ENCODE peak calls at places on chromosomes 11 and 22, in seven cellular contexts. U is Peyer's patch, Z is spleen, C is heart left ventricle, D is A549, X is transverse colon, K is ovary. Y is an unnamed sample.

GRCh38 chr11:120579601-120580000 is 68.1 kb downstream of the GRIK4 start:
- DNase-seq in C (no peak), D (no peak), X (no peak), K (no peak), Z (no peak), U (no peak), Y (no peak)

GRCh38 chr11:44527476-44527875 is 38.0 kb upstream of the CD82 start:
- DNase-seq in D (no peak), U (no peak), K (no peak), C (no peak), Z (no peak), X (no peak), Y (no peak)

GRCh38 chr11:26228778-26229177 is 103.2 kb upstream of the ANO3 start:
- DNase-seq in X (no peak), Z (no peak), C (no peak), U (no peak), K (no peak), D (peak; percentile 7), Y (no peak)

GRCh38 chr11:93784935-93785360 is 866 bp downstream of the MED17 start:
- DNase-seq in X (no peak), D (no peak), Z (no peak), U (no peak), K (no peak), C (no peak), Y (no peak)

GRCh38 chr11:77136074-77136473 is 8.0 kb downstream of the MYO7A start:
- DNase-seq in Z (no peak), C (peak; percentile 10), X (no peak), K (no peak), U (no peak), D (no peak), Y (no peak)

GRCh38 chr11:114285599-114285998 is 10.6 kb upstream of the NNMT start:
- DNase-seq in C (no peak), Z (no peak), K (no peak), X (no peak), D (no peak), U (no peak), Y (no peak)

GRCh38 chr11:108562746-108563581 is 30.6 kb downstream of the EXPH5 start:
- DNase-seq in C (no peak), K (no peak), Z (no peak), D (no peak), U (no peak), X (no peak), Y (no peak)

GRCh38 chr22:37282385-37282677 is at the start of gene CYTH4:
- DNase-seq in D (no peak), K (no peak), Z (peak; percentile 98), C (peak; percentile 86), U (peak; percentile 94), X (peak; percentile 80), Y (peak; percentile 34)

GRCh38 chr11:35214792-35215193 is 75.8 kb downstream of the CD44 start:
- DNase-seq in U (no peak), D (peak; percentile 46), C (no peak), Z (no peak), X (no peak), K (no peak), Y (no peak)

GRCh38 chr11:57905439-57905838 is 118.2 kb upstream of the OR9Q1 start:
- DNase-seq in Z (no peak), D (no peak), X (peak; percentile 25), U (no peak), C (no peak), K (no peak), Y (peak; percentile 33)

GRCh38 chr11:117188620-117189081 is 10.1 kb downstream of the SIDT2 start:
- DNase-seq in U (no peak), X (no peak), Z (peak; percentile 80), D (no peak), C (no peak), K (no peak), Y (peak; percentile 87)

GRCh38 chr11:61980783-61981541 is 13.5 kb upstream of the FTH1 start:
- DNase-seq in K (no peak), D (no peak), C (no peak), Z (peak; percentile 57), X (no peak), U (no peak), Y (peak; percentile 79)

GRCh38 chr11:59141673-59142460 is 789 bp upstream of the FAM111A start:
- DNase-seq in K (no peak), C (no peak), Z (no peak), D (no peak), X (no peak), U (no peak), Y (no peak)

GRCh38 chr11:17026487-17027082 is 12.4 kb upstream of the PLEKHA7 start:
- DNase-seq in K (no peak), Z (no peak), D (no peak), X (no peak), U (no peak), C (no peak), Y (no peak)

GRCh38 chr11:25566298-25567200 is 765.4 kb upstream of the ANO3 start:
- DNase-seq in C (no peak), K (peak; percentile 46), D (no peak), U (no peak), Z (no peak), X (no peak), Y (no peak)

GRCh38 chr11:44574620-44575287 is 9.3 kb downstream of the CD82 start:
- DNase-seq in D (no peak), C (no peak), K (no peak), X (no peak), Z (peak; percentile 16), U (peak; percentile 60), Y (no peak)

DNA sequence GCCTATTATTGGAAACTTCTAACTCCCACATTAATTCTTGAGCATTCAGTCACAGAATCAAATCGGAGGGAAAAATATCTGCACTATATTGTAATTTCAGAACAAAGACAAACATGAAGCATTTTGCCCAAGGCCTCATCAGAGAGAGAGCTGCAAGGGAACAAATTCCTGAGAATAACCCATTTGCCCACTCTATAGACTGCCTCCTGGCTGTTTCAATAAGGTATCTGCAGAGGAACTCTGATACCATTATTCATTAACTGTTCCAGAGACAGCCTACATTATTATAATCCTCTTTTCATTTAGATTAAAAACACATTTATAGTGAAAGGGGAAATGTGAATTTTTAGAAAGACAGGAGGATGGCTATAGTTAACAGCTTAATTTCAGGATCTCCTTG is 663.9 kb downstream of the DLG2 start:
- DNase-seq in U (no peak), X (no peak), K (no peak), D (no peak), C (no peak), Z (no peak), Y (no peak)
- TF ChIP-seq CTCF in U (no peak), X (no peak), K (no peak), D (no peak), C (no peak), Z (no peak), Y (no peak)

DNA sequence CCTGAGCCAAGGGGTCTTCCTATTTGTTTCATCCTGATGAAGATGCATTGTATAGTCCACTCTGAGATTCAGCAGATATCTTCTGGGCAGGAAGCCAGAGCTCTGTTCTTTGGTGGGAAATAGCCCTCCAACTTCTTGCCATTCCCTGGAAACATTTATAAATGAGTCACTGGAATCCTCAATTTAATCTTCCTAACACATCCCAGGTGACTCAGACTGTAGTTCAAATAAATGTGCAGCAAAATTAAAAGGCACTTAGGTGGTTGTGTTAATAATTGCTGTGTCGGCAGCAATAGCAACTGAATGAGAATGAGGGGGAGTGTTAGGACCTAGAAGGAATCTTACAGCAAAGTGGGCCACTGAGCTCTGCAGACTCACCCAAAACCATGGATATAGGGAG is 108.6 kb downstream of the INSC start:
- DNase-seq in X (no peak), D (no peak), U (no peak), Z (no peak), K (no peak), C (no peak), Y (no peak)
- TF ChIP-seq POLR2A in X (no peak), D (no peak), U (no peak), Z (no peak), K (no peak), C (no peak), Y (no peak)

GRCh38 chr11:65541093-65542010 is 16.5 kb downstream of the SCYL1 start:
- DNase-seq in K (no peak), Z (no peak), C (no peak), D (no peak), X (no peak), U (no peak), Y (no peak)
- TF ChIP-seq CTCF in K (no peak), Z (no peak), C (no peak), D (no peak), X (no peak), U (no peak), Y (no peak)

DNA sequence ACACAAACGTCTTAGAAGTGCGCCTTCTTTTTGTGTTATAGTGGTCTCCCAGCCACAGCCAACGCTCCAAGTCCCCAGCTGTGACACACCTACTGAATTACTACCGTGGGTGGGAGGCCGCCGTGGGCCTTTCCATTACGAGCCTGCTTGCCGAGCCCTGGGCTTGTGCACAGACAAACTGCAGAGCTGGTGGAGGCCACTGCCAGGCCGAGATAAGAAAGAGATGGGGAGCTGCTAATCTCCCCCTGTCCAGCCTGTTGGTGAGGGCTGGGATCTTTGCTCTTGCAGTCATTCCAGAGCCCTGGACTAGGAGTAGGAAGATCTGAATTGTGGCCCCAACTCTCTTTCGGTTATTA is 820 bp downstream of the HMBS start:
- DNase-seq in X (peak; percentile 35), D (no peak), U (no peak), Z (no peak), C (no peak), K (peak; percentile 35), Y (no peak)
- TF ChIP-seq POLR2A in X (no peak), D (no peak), U (no peak), Z (no peak), C (no peak), K (no peak), Y (no peak)

DNA sequence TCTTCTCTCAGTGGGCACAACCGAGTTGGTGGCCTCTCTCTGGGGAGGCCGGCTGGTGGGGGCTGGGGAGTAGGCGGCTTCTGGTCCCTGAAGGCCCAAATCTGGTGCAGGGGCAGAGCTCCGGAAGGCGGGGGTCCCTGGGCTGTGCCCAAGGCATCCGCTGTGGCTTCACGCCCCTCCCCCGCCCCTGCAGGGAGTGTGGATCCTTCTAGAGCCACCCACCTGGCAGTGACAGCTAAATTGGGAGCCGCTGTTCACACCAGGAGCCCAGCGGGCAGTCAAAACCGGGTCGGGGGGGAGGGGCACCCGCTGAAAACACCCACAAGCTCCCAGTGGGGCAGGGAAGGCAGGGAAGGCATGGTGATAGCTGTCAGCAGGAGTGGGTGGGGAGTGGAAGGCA is 4.6 kb upstream of the RTN4R start:
- DNase-seq in D (no peak), U (no peak), C (no peak), Z (no peak), K (no peak), X (no peak), Y (no peak)
- TF ChIP-seq CTCF in D (no peak), U (no peak), C (no peak), Z (no peak), K (no peak), X (no peak), Y (no peak)

GRCh38 chr22:32650553-32651345 is 150.8 kb upstream of the TIMP3 start:
- DNase-seq in C (no peak), X (no peak), U (no peak), K (no peak), Z (no peak), D (no peak), Y (no peak)
- TF ChIP-seq POLR2A in C (no peak), X (no peak), U (no peak), K (no peak), Z (no peak), D (no peak), Y (no peak)

GRCh38 chr22:43050995-43051394 is 36.0 kb upstream of the PACSIN2 start:
- DNase-seq in K (no peak), U (no peak), C (no peak), X (no peak), Z (no peak), D (peak; percentile 46), Y (no peak)
- TF ChIP-seq CTCF in K (no peak), U (no peak), C (no peak), X (no peak), Z (no peak), D (no peak), Y (no peak)